ENCODE peak calls at places on chromosomes 5 and 9, in four cellular contexts. One of them, this sample, is unnamed.
A peak's percentile ranks its signal among the peaks of the same experiment; 100 is the strongest.

GRCh38 chr5:15249152-15249551 is 250.8 kb upstream of the FBXL7 start:
- DNase-seq in HepG2: no peak
- DNase-seq in K562: no peak
- DNase-seq in GM12878: no peak
- DNase-seq in this sample: no peak

GRCh38 chr9:123929177-123929869 is 603 bp downstream of the DENND1A start:
- DNase-seq in GM12878: no peak
- DNase-seq in HepG2: peak; percentile 54
- DNase-seq in K562: peak; percentile 42
- DNase-seq in this sample: no peak

GRCh38 chr5:59356813-59357381 is 536.6 kb downstream of the PDE4D start:
- DNase-seq in K562: no peak
- DNase-seq in GM12878: no peak
- DNase-seq in HepG2: no peak
- DNase-seq in this sample: peak; percentile 29

GRCh38 chr5:178589180-178590140 is 733 bp downstream of the COL23A1 start:
- DNase-seq in HepG2: no peak
- DNase-seq in K562: peak; percentile 41
- DNase-seq in GM12878: no peak
- DNase-seq in this sample: peak; percentile 69

GRCh38 chr9:137083418-137084004 is 3.3 kb upstream of the MAN1B1 start:
- DNase-seq in HepG2: peak; percentile 70
- DNase-seq in GM12878: peak; percentile 66
- DNase-seq in K562: peak; percentile 52
- DNase-seq in this sample: no peak

GRCh38 chr9:109806506-109807115 is 26.6 kb downstream of the PALM2AKAP2 start:
- DNase-seq in GM12878: no peak
- DNase-seq in K562: no peak
- DNase-seq in HepG2: no peak
- DNase-seq in this sample: no peak

GRCh38 chr5:68215888-68216736 is 556 bp downstream of the PIK3R1 start:
- DNase-seq in GM12878: no peak
- DNase-seq in HepG2: peak; percentile 41
- DNase-seq in K562: peak; percentile 67
- DNase-seq in this sample: peak; percentile 54

GRCh38 chr9:86353591-86354047 is 591 bp downstream of the TUT7 start:
- DNase-seq in HepG2: peak; percentile 10
- DNase-seq in GM12878: no peak
- DNase-seq in K562: no peak
- DNase-seq in this sample: no peak

GRCh38 chr9:81379655-81380054 is 309.7 kb downstream of the TLE1 start:
- DNase-seq in K562: no peak
- DNase-seq in HepG2: no peak
- DNase-seq in GM12878: no peak
- DNase-seq in this sample: no peak

GRCh38 chr9:88791105-88791805 is 200.0 kb upstream of the S1PR3 start:
- DNase-seq in K562: no peak
- DNase-seq in HepG2: no peak
- DNase-seq in GM12878: no peak
- DNase-seq in this sample: no peak
- TF ChIP-seq TARDBP in K562: no peak
- TF ChIP-seq TARDBP in HepG2: no peak
- TF ChIP-seq TARDBP in GM12878: no peak
- TF ChIP-seq TARDBP in this sample: no peak

GRCh38 chr5:81247441-81247972 is 14.4 kb downstream of the CKMT2 start:
- DNase-seq in GM12878: no peak
- DNase-seq in K562: no peak
- DNase-seq in HepG2: no peak
- DNase-seq in this sample: no peak
- TF ChIP-seq FOXK2 in GM12878: no peak
- TF ChIP-seq FOXK2 in K562: no peak
- TF ChIP-seq FOXK2 in HepG2: no peak
- TF ChIP-seq FOXK2 in this sample: no peak

DNA sequence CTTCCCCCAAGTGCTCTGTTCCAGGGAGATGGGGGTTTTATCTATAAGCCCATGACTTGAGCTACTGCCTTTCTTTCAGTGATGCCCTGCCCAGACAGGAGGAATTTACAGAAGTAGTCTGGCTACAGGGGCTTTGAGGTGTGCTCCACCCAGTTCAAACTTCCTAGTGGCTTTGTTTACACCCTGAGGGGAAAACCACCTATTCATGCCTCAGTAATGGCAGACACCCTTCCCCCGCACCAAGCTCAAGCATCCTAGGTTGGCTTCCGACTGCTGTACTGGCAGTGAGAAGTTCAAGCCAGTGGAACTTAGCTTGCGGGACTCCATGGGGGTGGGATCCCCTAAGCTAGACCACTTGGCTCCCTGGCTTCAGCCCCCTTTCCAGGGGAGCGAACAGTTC is 154.6 kb downstream of the IZUMO3 start:
- DNase-seq in GM12878: no peak
- DNase-seq in HepG2: no peak
- DNase-seq in K562: no peak
- DNase-seq in this sample: no peak
- TF ChIP-seq FOXM1 in GM12878: no peak
- TF ChIP-seq FOXM1 in HepG2: no peak
- TF ChIP-seq FOXM1 in K562: no peak
- TF ChIP-seq FOXM1 in this sample: no peak

GRCh38 chr9:20623748-20624124 is 1.4 kb upstream of the MLLT3 start:
- DNase-seq in GM12878: no peak
- DNase-seq in HepG2: no peak
- DNase-seq in K562: no peak
- DNase-seq in this sample: no peak
- TF ChIP-seq TARDBP in GM12878: no peak
- TF ChIP-seq TARDBP in HepG2: no peak
- TF ChIP-seq TARDBP in K562: no peak
- TF ChIP-seq TARDBP in this sample: no peak

GRCh38 chr9:23321049-23321448 is 505.0 kb downstream of the ELAVL2 start:
- DNase-seq in K562: no peak
- DNase-seq in HepG2: no peak
- DNase-seq in GM12878: no peak
- DNase-seq in this sample: no peak

GRCh38 chr9:23326597-23326996 is 499.4 kb downstream of the ELAVL2 start:
- DNase-seq in HepG2: no peak
- DNase-seq in GM12878: no peak
- DNase-seq in K562: no peak
- DNase-seq in this sample: no peak

GRCh38 chr9:23319092-23319491 is 506.9 kb downstream of the ELAVL2 start:
- DNase-seq in K562: no peak
- DNase-seq in HepG2: no peak
- DNase-seq in GM12878: no peak
- DNase-seq in this sample: no peak

GRCh38 chr9:23324511-23324910 is 501.5 kb downstream of the ELAVL2 start:
- DNase-seq in HepG2: no peak
- DNase-seq in GM12878: no peak
- DNase-seq in K562: no peak
- DNase-seq in this sample: no peak

DNA sequence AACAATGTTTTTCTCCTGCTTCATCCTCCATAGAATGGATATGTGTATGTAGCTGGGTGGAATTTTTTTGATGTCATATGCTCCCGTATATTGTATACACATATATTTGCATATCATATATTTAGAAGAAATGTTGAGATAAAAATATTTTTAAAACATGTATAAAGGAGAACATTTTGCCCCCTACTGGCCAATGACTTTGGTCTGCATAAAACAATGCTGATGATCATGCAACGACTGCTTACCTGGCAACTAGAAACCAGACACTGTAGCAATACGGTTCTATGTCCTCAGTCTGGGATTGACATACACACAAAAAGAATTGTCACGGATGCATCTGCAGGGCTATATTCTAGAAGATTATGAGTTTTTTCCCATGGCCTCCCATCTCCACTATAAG is 503.6 kb downstream of the ELAVL2 start:
- DNase-seq in GM12878: no peak
- DNase-seq in HepG2: no peak
- DNase-seq in K562: no peak
- DNase-seq in this sample: peak; percentile 7
- TF ChIP-seq FOXK2 in GM12878: no peak
- TF ChIP-seq FOXK2 in HepG2: no peak
- TF ChIP-seq FOXK2 in K562: no peak
- TF ChIP-seq FOXK2 in this sample: no peak

GRCh38 chr5:10988637-10989036 is 227.6 kb upstream of the DAP start:
- DNase-seq in HepG2: no peak
- DNase-seq in GM12878: no peak
- DNase-seq in K562: no peak
- DNase-seq in this sample: no peak

GRCh38 chr5:10985711-10986110 is 224.7 kb upstream of the DAP start:
- DNase-seq in K562: no peak
- DNase-seq in GM12878: no peak
- DNase-seq in HepG2: no peak
- DNase-seq in this sample: no peak

GRCh38 chr5:10987291-10987806 is 226.3 kb upstream of the DAP start:
- DNase-seq in GM12878: no peak
- DNase-seq in K562: no peak
- DNase-seq in HepG2: no peak
- DNase-seq in this sample: no peak

GRCh38 chr5:10989577-10990263 is 228.7 kb upstream of the DAP start:
- DNase-seq in K562: no peak
- DNase-seq in HepG2: no peak
- DNase-seq in GM12878: no peak
- DNase-seq in this sample: no peak

GRCh38 chr5:10987881-10988504 is 227.0 kb upstream of the DAP start:
- DNase-seq in K562: peak; percentile 81
- DNase-seq in HepG2: peak; percentile 43
- DNase-seq in GM12878: no peak
- DNase-seq in this sample: peak; percentile 66
- TF ChIP-seq FOXM1 in K562: no peak
- TF ChIP-seq FOXM1 in HepG2: no peak
- TF ChIP-seq FOXM1 in GM12878: no peak
- TF ChIP-seq FOXM1 in this sample: no peak

DNA sequence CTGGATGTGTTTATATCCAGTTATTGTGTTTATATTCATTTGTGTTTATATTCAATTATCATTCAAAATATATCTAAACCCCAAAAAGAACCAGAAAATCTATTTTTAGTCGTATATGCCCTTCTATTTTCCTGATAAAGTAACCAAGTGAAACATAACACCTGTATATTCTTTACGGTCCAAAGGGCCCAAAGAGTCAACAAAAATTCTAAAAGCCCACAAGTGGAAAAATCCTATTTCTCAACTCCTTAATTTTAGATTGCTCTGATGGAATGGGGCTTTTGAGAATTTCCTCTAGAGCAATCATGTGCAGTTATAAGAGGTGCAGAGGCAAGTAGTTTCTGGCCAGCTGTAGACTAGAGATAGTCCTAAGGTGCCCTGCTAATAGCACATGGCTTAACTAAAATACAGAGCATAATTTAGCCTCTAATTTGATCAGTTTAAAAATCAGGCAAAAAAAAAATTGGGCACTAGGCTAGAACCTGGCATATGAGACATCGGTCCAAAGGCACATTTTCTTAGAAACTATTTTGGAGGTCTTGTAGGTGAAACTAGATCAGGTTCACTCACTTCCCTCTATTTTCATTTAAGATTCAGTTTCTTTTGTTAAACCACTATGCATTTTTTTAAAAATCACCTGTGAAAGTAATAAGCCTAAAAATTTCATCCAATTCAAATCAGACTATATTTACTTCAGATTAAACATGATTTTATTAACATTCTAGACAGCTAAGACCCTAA is 256.0 kb downstream of the FBXL17 start:
- DNase-seq in GM12878: no peak
- DNase-seq in K562: no peak
- DNase-seq in HepG2: peak; percentile 18
- DNase-seq in this sample: no peak
- TF ChIP-seq TARDBP in GM12878: no peak
- TF ChIP-seq TARDBP in K562: no peak
- TF ChIP-seq TARDBP in HepG2: no peak
- TF ChIP-seq TARDBP in this sample: no peak

GRCh38 chr5:135391123-135391868 is 7.7 kb downstream of the MACROH2A1 start:
- DNase-seq in HepG2: peak; percentile 10
- DNase-seq in GM12878: no peak
- DNase-seq in K562: no peak
- DNase-seq in this sample: no peak
- TF ChIP-seq FOXK2 in HepG2: no peak
- TF ChIP-seq FOXK2 in GM12878: no peak
- TF ChIP-seq FOXK2 in K562: no peak
- TF ChIP-seq FOXK2 in this sample: no peak